ENCODE peak calls at places on chromosomes 5 and 9, in seven cellular contexts. Y is fibroblast of lung, B is GM20000, D is SJCRH30, F is cardiac muscle cell, A is HepG2, P is PC-3. U is an unnamed sample.

GRCh38 chr5:95870105-95870672 is 47.7 kb upstream of the GLRX start:
- DNase-seq in A (peak; percentile 54), Y (peak; percentile 86), D (no peak), F (no peak), P (peak; percentile 46), B (peak; percentile 48), U (no peak)

GRCh38 chr5:43572357-43572756 is 15.5 kb upstream of the PAIP1 start:
- DNase-seq in F (peak; percentile 67), B (no peak), P (no peak), D (no peak), A (no peak), Y (peak; percentile 38), U (peak; percentile 15)

GRCh38 chr5:178113841-178114324 is 551 bp downstream of the N4BP3 start:
- DNase-seq in P (no peak), A (no peak), F (peak; percentile 53), B (peak; percentile 80), Y (no peak), D (peak; percentile 74), U (no peak)

GRCh38 chr5:16812448-16812847 is 123.6 kb downstream of the MYO10 start:
- DNase-seq in P (no peak), Y (no peak), B (no peak), A (peak; percentile 10), D (no peak), F (no peak), U (no peak)

GRCh38 chr9:125272697-125273096 is 11.1 kb downstream of the GAPVD1 start:
- DNase-seq in Y (no peak), B (no peak), A (peak; percentile 90), P (peak; percentile 68), F (no peak), D (no peak), U (peak; percentile 54)

GRCh38 chr9:33921967-33922895 is 105.3 kb downstream of the UBE2R2 start:
- DNase-seq in Y (no peak), P (peak; percentile 23), B (peak; percentile 46), F (peak; percentile 17), D (peak; percentile 25), A (peak; percentile 21), U (no peak)

GRCh38 chr9:73149371-73150067 is 2.1 kb upstream of the ANXA1 start:
- DNase-seq in A (no peak), P (peak; percentile 79), D (no peak), Y (peak; percentile 91), B (peak; percentile 27), F (no peak), U (peak; percentile 83)

GRCh38 chr5:172064766-172065165 is 58.3 kb upstream of the FBXW11 start:
- DNase-seq in F (no peak), A (no peak), Y (no peak), B (no peak), D (no peak), P (no peak), U (no peak)

GRCh38 chr9:70613024-70613768 is 198.7 kb upstream of the KLF9 start:
- DNase-seq in A (no peak), D (no peak), B (no peak), Y (no peak), F (no peak), P (no peak), U (no peak)

GRCh38 chr5:150358261-150359095 is 981 bp downstream of the TCOF1 start:
- DNase-seq in D (no peak), A (peak; percentile 70), P (peak; percentile 28), B (no peak), F (no peak), Y (peak; percentile 47), U (no peak)

GRCh38 chr5:95728494-95729114 is 2.5 kb upstream of the RHOBTB3 start:
- DNase-seq in B (no peak), Y (peak; percentile 62), D (no peak), F (no peak), P (peak; percentile 31), A (no peak), U (no peak)

GRCh38 chr5:76081811-76082783 is 1.1 kb upstream of the SV2C start:
- DNase-seq in B (no peak), D (no peak), Y (no peak), A (no peak), P (no peak), F (no peak), U (no peak)

GRCh38 chr5:67774796-67775195 is 440.8 kb upstream of the PIK3R1 start:
- DNase-seq in Y (no peak), B (no peak), A (no peak), F (no peak), P (no peak), D (no peak), U (no peak)

GRCh38 chr9:137657606-137658005 is 38.8 kb downstream of the EHMT1 start:
- DNase-seq in P (no peak), D (no peak), A (no peak), B (no peak), F (no peak), Y (no peak), U (no peak)

GRCh38 chr9:97848582-97849237 is 4.3 kb upstream of the FOXE1 start:
- DNase-seq in A (no peak), Y (no peak), F (peak; percentile 44), B (no peak), P (no peak), D (no peak), U (no peak)

GRCh38 chr9:114459464-114459863 is 45.8 kb downstream of the WHRN start:
- DNase-seq in Y (no peak), F (no peak), A (no peak), P (no peak), D (no peak), B (no peak), U (no peak)

GRCh38 chr5:128084228-128085167 is 932 bp downstream of the SLC12A2 start:
- DNase-seq in A (no peak), B (peak; percentile 66), P (peak; percentile 44), Y (peak; percentile 52), F (peak; percentile 47), D (peak; percentile 68), U (peak; percentile 26)

GRCh38 chr9:128254855-128255759 is 20.7 kb downstream of the GOLGA2 start:
- DNase-seq in B (peak; percentile 82), A (peak; percentile 51), D (peak; percentile 70), P (peak; percentile 44), F (peak; percentile 88), Y (peak; percentile 36), U (peak; percentile 47)

GRCh38 chr5:68383888-68384310 is 168.3 kb downstream of the PIK3R1 start:
- DNase-seq in Y (no peak), P (no peak), B (no peak), D (peak; percentile 27), F (no peak), A (no peak), U (peak; percentile 22)

GRCh38 chr9:114087721-114088120 is 9.6 kb upstream of the AMBP start:
- DNase-seq in D (peak; percentile 89), F (no peak), A (no peak), P (no peak), B (no peak), Y (no peak), U (no peak)

GRCh38 chr5:30092548-30092947 is 1100.9 kb upstream of the CDH6 start:
- DNase-seq in F (no peak), A (no peak), P (no peak), B (no peak), Y (no peak), D (no peak), U (no peak)

GRCh38 chr5:122493776-122494518 is 181.9 kb downstream of the SNCAIP start:
- DNase-seq in P (peak; percentile 15), B (no peak), Y (peak; percentile 45), A (no peak), F (peak; percentile 55), D (no peak), U (no peak)

GRCh38 chr5:141560725-141561483 is 57.9 kb downstream of the DIAPH1 start:
- DNase-seq in D (peak; percentile 95), A (peak; percentile 10), Y (peak; percentile 97), B (no peak), P (peak; percentile 76), F (peak; percentile 95), U (peak; percentile 54)

GRCh38 chr5:133509742-133510079 is 102.6 kb downstream of the FSTL4 start:
- DNase-seq in Y (no peak), A (no peak), D (no peak), P (no peak), B (no peak), F (no peak), U (no peak)

GRCh38 chr5:147859962-147860640 is 18.4 kb upstream of the SCGB3A2 start:
- DNase-seq in Y (no peak), P (no peak), D (no peak), B (no peak), F (no peak), A (no peak), U (no peak)

GRCh38 chr5:58266402-58266801 is 193.5 kb downstream of the PLK2 start:
- DNase-seq in B (no peak), P (peak; percentile 19), Y (peak; percentile 42), A (no peak), F (no peak), D (no peak), U (no peak)

GRCh38 chr5:107040907-107041306 is 629.8 kb downstream of the EFNA5 start:
- DNase-seq in B (no peak), P (no peak), D (no peak), F (no peak), A (no peak), Y (no peak), U (no peak)

GRCh38 chr5:107743357-107744000 is 72.7 kb upstream of the EFNA5 start:
- DNase-seq in A (no peak), Y (peak; percentile 69), F (no peak), P (peak; percentile 93), D (no peak), B (no peak), U (no peak)

GRCh38 chr9:136861874-136862457 is 4.1 kb downstream of the EDF1 start:
- DNase-seq in B (no peak), Y (no peak), A (no peak), F (no peak), P (no peak), D (no peak), U (no peak)